ENCODE peak calls at places on chromosomes 13 and 19, in six cellular contexts. C, F, L, G, B and X are unnamed samples.

GRCh38 chr13:99208845-99209527 is 8.3 kb downstream of the UBAC2 start:
- DNase-seq in B (no peak), C (no peak), L (no peak), G (no peak), F (no peak), X (no peak)

GRCh38 chr13:34657716-34658115 is 284.4 kb upstream of the NBEA start:
- DNase-seq in F (no peak), L (no peak), C (no peak), B (peak), G (no peak), X (no peak)

GRCh38 chr19:30227661-30228112 is 144.5 kb upstream of the ZNF536 start:
- DNase-seq in L (no peak), F (no peak), B (peak), C (no peak), G (peak), X (peak)

GRCh38 chr19:55643003-55643732 is at the start of gene ZNF581:
- DNase-seq in G (peak), F (peak), C (peak), L (peak), B (peak), X (peak)

GRCh38 chr13:41561179-41561578 is 103.8 kb downstream of the RGCC start:
- DNase-seq in B (no peak), G (no peak), F (no peak), C (no peak), L (no peak), X (no peak)

GRCh38 chr19:15118789-15119494 is 11.7 kb downstream of the SYDE1 start:
- DNase-seq in G (no peak), C (no peak), L (no peak), B (no peak), F (no peak), X (no peak)

GRCh38 chr19:15551183-15552004 is 43.1 kb downstream of the CYP4F22 start:
- DNase-seq in F (no peak), L (no peak), C (no peak), G (no peak), B (peak), X (peak)

GRCh38 chr19:814108-815078 is 7.4 kb downstream of the PLPPR3 start:
- DNase-seq in C (no peak), G (no peak), B (no peak), L (no peak), F (no peak), X (no peak)

GRCh38 chr13:76597868-76598267 is 288.3 kb downstream of the KCTD12 start:
- DNase-seq in L (no peak), G (no peak), C (no peak), F (no peak), B (no peak), X (peak)